ENCODE peak calls at places on chromosomes 11 and 22, in four cellular contexts. One of them, this sample, is unnamed.

GRCh38 chr11:22203281-22203680 is 10.4 kb downstream of the ANO5 start:
- DNase-seq in GM23338: no peak
- DNase-seq in D341Med: no peak
- DNase-seq in astrocyte of the spinal cord: no peak
- DNase-seq in this sample: no peak

GRCh38 chr22:42697542-42698013 is 23.1 kb downstream of the A4GALT start:
- DNase-seq in D341Med: peak
- DNase-seq in GM23338: no peak
- DNase-seq in astrocyte of the spinal cord: peak
- DNase-seq in this sample: peak

GRCh38 chr22:49403102-49403501 is 424.6 kb downstream of the BRD1 start:
- DNase-seq in D341Med: no peak
- DNase-seq in astrocyte of the spinal cord: no peak
- DNase-seq in GM23338: no peak
- DNase-seq in this sample: no peak

GRCh38 chr22:36815558-36816337 is 1.1 kb downstream of the PVALB start:
- DNase-seq in astrocyte of the spinal cord: no peak
- DNase-seq in D341Med: no peak
- DNase-seq in GM23338: no peak
- DNase-seq in this sample: no peak

GRCh38 chr11:79626135-79626748 is 185.4 kb upstream of the TENM4 start:
- DNase-seq in GM23338: no peak
- DNase-seq in D341Med: no peak
- DNase-seq in astrocyte of the spinal cord: no peak
- DNase-seq in this sample: no peak

GRCh38 chr11:45096636-45097035 is 49.8 kb upstream of the PRDM11 start:
- DNase-seq in astrocyte of the spinal cord: no peak
- DNase-seq in GM23338: no peak
- DNase-seq in D341Med: peak
- DNase-seq in this sample: no peak

GRCh38 chr11:112795896-112796686 is 165.1 kb upstream of the NCAM1 start:
- DNase-seq in GM23338: no peak
- DNase-seq in astrocyte of the spinal cord: no peak
- DNase-seq in D341Med: no peak
- DNase-seq in this sample: no peak

GRCh38 chr22:49192857-49193250 is 634.8 kb downstream of the BRD1 start:
- DNase-seq in GM23338: no peak
- DNase-seq in D341Med: no peak
- DNase-seq in astrocyte of the spinal cord: no peak
- DNase-seq in this sample: no peak

GRCh38 chr11:72224587-72225410 is at the start of gene INPPL1:
- DNase-seq in astrocyte of the spinal cord: peak
- DNase-seq in D341Med: peak
- DNase-seq in GM23338: peak
- DNase-seq in this sample: no peak

GRCh38 chr11:68213135-68213515 is at the start of gene KMT5B:
- DNase-seq in GM23338: peak
- DNase-seq in astrocyte of the spinal cord: peak
- DNase-seq in D341Med: no peak
- DNase-seq in this sample: no peak

GRCh38 chr11:12157241-12157661 is 46.9 kb downstream of the MICAL2 start:
- DNase-seq in astrocyte of the spinal cord: peak
- DNase-seq in D341Med: no peak
- DNase-seq in GM23338: no peak
- DNase-seq in this sample: peak

GRCh38 chr11:47896199-47896598 is 48.0 kb upstream of the NUP160 start:
- DNase-seq in astrocyte of the spinal cord: no peak
- DNase-seq in GM23338: no peak
- DNase-seq in D341Med: no peak
- DNase-seq in this sample: no peak

GRCh38 chr11:43567396-43567975 is 113.1 kb upstream of the HSD17B12 start:
- DNase-seq in astrocyte of the spinal cord: peak
- DNase-seq in GM23338: peak
- DNase-seq in D341Med: peak
- DNase-seq in this sample: peak

GRCh38 chr11:71251761-71252433 is 480 bp downstream of the SHANK2 start:
- DNase-seq in D341Med: peak
- DNase-seq in GM23338: peak
- DNase-seq in astrocyte of the spinal cord: no peak
- DNase-seq in this sample: no peak

GRCh38 chr22:39721456-39722325 is 151.1 kb downstream of the CACNA1I start:
- DNase-seq in GM23338: no peak
- DNase-seq in astrocyte of the spinal cord: no peak
- DNase-seq in D341Med: peak
- DNase-seq in this sample: no peak